ENCODE peak calls at places on chromosome 14, in four cellular contexts. U is WTC11, O is HepG2, L is K562. V is an unnamed sample.

GRCh38 chr14:73786942-73787759 is 64.5 kb upstream of the PTGR2 start:
- DNase-seq in U (peak), L (peak), O (no peak), V (peak)

GRCh38 chr14:101962503-101962874 is 1.9 kb upstream of the DYNC1H1 start:
- DNase-seq in U (no peak), L (peak), O (peak), V (peak)

GRCh38 chr14:39025810-39026627 is 77.0 kb downstream of the SEC23A start:
- DNase-seq in L (no peak), U (no peak), O (peak), V (no peak)

GRCh38 chr14:71355324-71356201 is 448.3 kb downstream of the PCNX1 start:
- DNase-seq in O (no peak), U (no peak), L (peak), V (peak)

GRCh38 chr14:22918809-22919600 is at the start of gene RBM23:
- DNase-seq in L (peak), U (peak), O (peak), V (peak)

GRCh38 chr14:71749613-71750238 is 182.5 kb upstream of the RGS6 start:
- DNase-seq in O (no peak), U (no peak), L (no peak), V (no peak)

GRCh38 chr14:33229269-33229924 is 290.7 kb downstream of the NPAS3 start:
- DNase-seq in U (no peak), O (no peak), L (no peak), V (peak)

GRCh38 chr14:65790185-65790815 is 377.8 kb downstream of the FUT8 start:
- DNase-seq in O (no peak), L (no peak), U (no peak), V (peak)

GRCh38 chr14:56686416-56686815 is 106.8 kb downstream of the TMEM260 start:
- DNase-seq in U (peak), O (peak), L (no peak), V (no peak)

GRCh38 chr14:22174412-22174811 is 414.6 kb downstream of the DAD1 start:
- DNase-seq in U (no peak), O (peak), L (no peak), V (no peak)

GRCh38 chr14:59275668-59276067 is 87.2 kb downstream of the DAAM1 start:
- DNase-seq in U (no peak), O (peak), L (peak), V (no peak)

GRCh38 chr14:66104486-66104885 is 381.7 kb upstream of the CCDC196 start:
- DNase-seq in O (no peak), U (peak), L (peak), V (no peak)

GRCh38 chr14:103281496-103282231 is 52.4 kb upstream of the EIF5 start:
- DNase-seq in L (peak), U (peak), O (peak), V (peak)

GRCh38 chr14:21042918-21043317 is 756 bp downstream of the RNASE7 start:
- DNase-seq in O (no peak), U (no peak), L (no peak), V (no peak)
- TF ChIP-seq FOXJ3 in O (no peak), U (no peak), L (no peak), V (no peak)

GRCh38 chr14:50063876-50064420 is 52.4 kb downstream of the VCPKMT start:
- DNase-seq in U (no peak), L (no peak), O (no peak), V (no peak)

GRCh38 chr14:50062438-50063039 is 53.8 kb downstream of the VCPKMT start:
- DNase-seq in U (no peak), L (peak), O (peak), V (peak)

GRCh38 chr14:50059773-50060629 is 56.4 kb downstream of the VCPKMT start:
- DNase-seq in U (no peak), L (no peak), O (peak), V (no peak)

GRCh38 chr14:50061664-50062437 is 54.5 kb downstream of the VCPKMT start:
- DNase-seq in L (peak), U (no peak), O (peak), V (peak)

DNA sequence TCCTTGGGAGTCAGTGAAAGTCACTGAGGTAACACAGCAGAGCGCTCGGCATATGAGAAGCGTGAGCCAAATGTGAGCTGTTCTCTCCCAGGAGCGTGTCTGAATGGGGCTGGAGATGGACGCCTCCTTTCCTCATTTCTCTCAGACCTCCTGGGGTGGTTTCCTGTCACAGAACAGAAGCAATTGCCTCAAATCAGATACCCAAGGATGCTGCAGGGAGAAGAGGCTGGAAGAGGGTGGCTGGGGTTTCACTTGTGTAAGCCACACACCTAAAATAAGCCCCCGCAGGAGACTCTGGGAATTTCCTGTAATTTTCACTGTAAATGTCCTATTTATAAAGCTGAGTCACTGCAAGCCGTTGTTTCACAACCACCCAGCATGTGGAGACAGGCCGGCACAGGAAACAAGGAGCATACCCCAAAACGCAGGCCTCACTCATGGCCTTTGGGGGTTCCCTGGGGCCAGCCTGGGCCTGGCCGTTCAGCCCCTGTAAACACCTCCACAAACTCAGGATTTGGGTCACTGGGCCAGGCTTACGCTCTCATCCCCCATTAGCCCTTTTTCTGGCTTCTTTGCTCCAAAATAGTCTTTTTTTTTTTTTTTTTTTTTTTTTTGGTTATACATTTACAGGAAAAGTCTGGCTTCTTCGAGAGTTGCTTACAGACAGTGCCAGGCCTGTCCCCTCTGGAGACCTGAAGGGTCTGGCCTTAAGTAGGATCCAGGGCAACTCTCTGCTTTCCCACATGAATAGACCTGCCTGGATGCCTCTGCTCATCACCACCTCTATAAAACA is 55.3 kb downstream of the VCPKMT start:
- DNase-seq in U (no peak), O (peak), L (peak), V (peak)
- TF ChIP-seq FOXJ3 in U (no peak), O (peak), L (no peak), V (no peak)

GRCh38 chr14:75726326-75726725 is 65.3 kb downstream of the TTLL5 start:
- DNase-seq in U (no peak), O (no peak), L (no peak), V (no peak)

GRCh38 chr14:75727124-75727523 is 66.1 kb downstream of the TTLL5 start:
- DNase-seq in L (no peak), O (no peak), U (no peak), V (no peak)

GRCh38 chr14:75724414-75725204 is 63.6 kb downstream of the TTLL5 start:
- DNase-seq in L (no peak), O (no peak), U (no peak), V (no peak)

GRCh38 chr14:75723716-75724115 is 62.7 kb downstream of the TTLL5 start:
- DNase-seq in O (no peak), L (no peak), U (no peak), V (no peak)

GRCh38 chr14:75725481-75725880 is 64.4 kb downstream of the TTLL5 start:
- DNase-seq in O (no peak), L (no peak), U (no peak), V (no peak)
- TF ChIP-seq FOXJ3 in O (no peak), L (no peak), U (no peak), V (no peak)

GRCh38 chr14:88245321-88245720 is 77.7 kb downstream of the KCNK10 start:
- DNase-seq in O (no peak), U (no peak), L (no peak), V (peak)
- TF ChIP-seq FOXJ3 in O (no peak), U (no peak), L (no peak), V (no peak)

GRCh38 chr14:92362781-92363235 is 39.8 kb downstream of the SLC24A4 start:
- DNase-seq in O (no peak), U (no peak), L (no peak), V (no peak)

GRCh38 chr14:92368001-92368400 is 45.0 kb downstream of the SLC24A4 start:
- DNase-seq in O (no peak), U (no peak), L (no peak), V (no peak)

GRCh38 chr14:92360666-92361370 is 37.9 kb downstream of the SLC24A4 start:
- DNase-seq in U (no peak), O (no peak), L (no peak), V (no peak)

DNA sequence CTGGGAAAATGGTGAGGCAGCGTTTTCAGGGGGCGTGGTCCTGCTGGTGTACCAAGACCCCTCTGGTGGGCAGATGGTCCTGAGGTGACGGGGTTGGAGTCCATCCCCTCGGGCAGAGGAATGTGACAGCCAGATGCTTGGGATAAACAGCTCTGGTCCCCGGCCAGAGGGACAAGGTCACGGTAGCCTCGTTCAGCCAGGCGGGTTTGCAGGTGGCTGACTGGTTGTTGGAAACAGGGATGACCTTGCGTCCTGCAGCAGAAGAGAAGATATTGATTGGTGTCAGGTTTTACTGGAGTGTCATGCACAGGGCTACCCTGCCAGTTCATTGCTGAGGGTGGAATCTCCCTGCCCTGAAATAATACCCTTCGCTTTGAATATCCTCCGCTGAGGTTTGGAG is 43.3 kb downstream of the SLC24A4 start:
- DNase-seq in O (peak), L (no peak), U (no peak), V (no peak)
- TF ChIP-seq FOXJ3 in O (peak), L (no peak), U (no peak), V (no peak)

GRCh38 chr14:68099348-68100045 is 279.9 kb downstream of the RAD51B start:
- DNase-seq in U (no peak), L (no peak), O (no peak), V (no peak)
- TF ChIP-seq FOXJ3 in U (no peak), L (no peak), O (no peak), V (no peak)

GRCh38 chr14:100840751-100841444 is 15.0 kb downstream of the MEG3 start:
- DNase-seq in L (no peak), O (no peak), U (no peak), V (no peak)
- TF ChIP-seq FOXJ3 in L (no peak), O (no peak), U (no peak), V (no peak)

GRCh38 chr14:100651999-100652508 is 64.8 kb upstream of the BEGAIN start:
- DNase-seq in U (no peak), O (no peak), L (no peak), V (no peak)
- TF ChIP-seq FOXJ3 in U (no peak), O (no peak), L (no peak), V (no peak)

GRCh38 chr14:26199599-26200370 is 398.0 kb downstream of the NOVA1 start:
- DNase-seq in L (no peak), O (no peak), U (no peak), V (no peak)
- TF ChIP-seq FOXJ3 in L (no peak), O (no peak), U (no peak), V (no peak)